ENCODE peak calls at places on chromosomes 12 and 14, in nine cellular contexts. H is AG04450; F is mesendoderm; R is psoas muscle; M is CD8-positive, alpha-beta memory T cell; G is testis; I is stomach; Q is HAP-1; D is bronchial epithelial cell. K is an unnamed sample. For H3K27me3, the result is how much of the 10 kb centered on the place peaks cover.

GRCh38 chr14:64682173-64682710 is 22.0 kb upstream of the PLEKHG3 start:
- DNase-seq in H (no peak), F (peak), R (peak), M (no peak), G (peak), I (peak), Q (no peak), D (peak), K (peak)

GRCh38 chr12:31037921-31038320 is 35.7 kb upstream of the DDX11 start:
- DNase-seq in H (no peak), F (no peak), R (no peak), M (no peak), G (no peak), I (no peak), Q (no peak), D (peak), K (no peak)

GRCh38 chr14:58430156-58430555 is 2.6 kb downstream of the KIAA0586 start:
- DNase-seq in H (no peak), F (no peak), R (no peak), M (no peak), G (no peak), I (no peak), Q (no peak), D (peak), K (no peak)

GRCh38 chr12:117439531-117440001 is 78.1 kb upstream of the NOS1 start:
- DNase-seq in H (no peak), F (no peak), R (peak), M (no peak), G (no peak), I (no peak), Q (no peak), D (no peak), K (no peak)

GRCh38 chr14:21796912-21797311 is 123.3 kb upstream of the OR4E1 start:
- DNase-seq in H (no peak), F (peak), R (no peak), M (no peak), G (no peak), I (no peak), Q (no peak), D (no peak), K (no peak)

GRCh38 chr14:99616832-99617488 is 13.0 kb upstream of the CCDC85C start:
- DNase-seq in H (no peak), F (no peak), R (no peak), M (no peak), G (no peak), I (no peak), Q (no peak), D (no peak), K (no peak)

GRCh38 chr12:108335349-108336119 is 3.6 kb downstream of the CMKLR1 start:
- DNase-seq in H (no peak), F (no peak), R (no peak), M (no peak), G (no peak), I (no peak), Q (no peak), D (no peak), K (no peak)

GRCh38 chr12:72612171-72612570 is 340.0 kb downstream of the TRHDE start:
- DNase-seq in H (no peak), F (peak), R (no peak), M (no peak), G (no peak), I (no peak), Q (no peak), D (no peak), K (no peak)

GRCh38 chr12:42961395-42961794 is 371.8 kb upstream of the PRICKLE1 start:
- DNase-seq in H (peak), F (peak), R (no peak), M (no peak), G (no peak), I (no peak), Q (no peak), D (peak), K (no peak)

GRCh38 chr14:51596473-51596870 is 55.2 kb upstream of the FRMD6 start:
- DNase-seq in H (no peak), F (no peak), R (no peak), M (no peak), G (no peak), I (no peak), Q (no peak), D (no peak), K (no peak)

GRCh38 chr12:16573652-16574077 is 32.3 kb downstream of the LMO3 start:
- DNase-seq in H (no peak), F (peak), R (peak), M (no peak), G (no peak), I (no peak), Q (no peak), D (peak), K (no peak)

GRCh38 chr12:89862511-89863331 is 154.1 kb upstream of the ATP2B1 start:
- DNase-seq in H (no peak), F (no peak), R (no peak), M (peak), G (peak), I (no peak), Q (no peak), D (no peak), K (peak)

GRCh38 chr12:120159509-120160237 is 34.8 kb downstream of the GCN1 start:
- DNase-seq in H (no peak), F (no peak), R (no peak), M (no peak), G (peak), I (no peak), Q (no peak), D (no peak), K (no peak)

GRCh38 chr14:26896447-26896846 is 298.6 kb upstream of the NOVA1 start:
- DNase-seq in H (no peak), F (no peak), R (no peak), M (no peak), G (no peak), I (no peak), Q (no peak), D (no peak), K (no peak)

GRCh38 chr12:66191547-66192126 is 2.6 kb downstream of the IRAK3 start:
- DNase-seq in H (no peak), F (no peak), R (no peak), M (no peak), G (no peak), I (no peak), Q (no peak), D (peak), K (no peak)
- H3K27me3 ChIP-seq in H (under half), F (under half), R (under half), M (under half), G (under half), I (under half), Q (under half), D (under half), K (under half)

GRCh38 chr12:5428332-5429221 is 3.3 kb upstream of the NTF3 start:
- DNase-seq in H (no peak), F (peak), R (no peak), M (no peak), G (no peak), I (no peak), Q (no peak), D (no peak), K (no peak)
- H3K27me3 ChIP-seq in H (under half), F (under half), R (under half), M (under half), G (under half), I (under half), Q (under half), D (under half), K (under half)

GRCh38 chr12:111037047-111037446 is 116.7 kb upstream of the MYL2 start:
- DNase-seq in H (no peak), F (no peak), R (no peak), M (no peak), G (no peak), I (no peak), Q (no peak), D (no peak), K (no peak)

GRCh38 chr12:111038075-111038474 is 117.7 kb upstream of the MYL2 start:
- DNase-seq in H (no peak), F (no peak), R (no peak), M (no peak), G (no peak), I (no peak), Q (no peak), D (no peak), K (no peak)

GRCh38 chr12:111041091-111041490 is 120.7 kb upstream of the MYL2 start:
- DNase-seq in H (no peak), F (no peak), R (no peak), M (no peak), G (no peak), I (no peak), Q (no peak), D (no peak), K (no peak)

GRCh38 chr12:111040690-111041089 is 120.3 kb upstream of the MYL2 start:
- DNase-seq in H (no peak), F (no peak), R (no peak), M (no peak), G (no peak), I (no peak), Q (no peak), D (no peak), K (no peak)

GRCh38 chr12:111038941-111039340 is 118.6 kb upstream of the MYL2 start:
- DNase-seq in H (no peak), F (no peak), R (no peak), M (no peak), G (no peak), I (no peak), Q (no peak), D (no peak), K (no peak)
- H3K27me3 ChIP-seq in H (under half), F (under half), R (under half), M (under half), G (under half), I (half or more), Q (under half), D (under half), K (under half)

DNA sequence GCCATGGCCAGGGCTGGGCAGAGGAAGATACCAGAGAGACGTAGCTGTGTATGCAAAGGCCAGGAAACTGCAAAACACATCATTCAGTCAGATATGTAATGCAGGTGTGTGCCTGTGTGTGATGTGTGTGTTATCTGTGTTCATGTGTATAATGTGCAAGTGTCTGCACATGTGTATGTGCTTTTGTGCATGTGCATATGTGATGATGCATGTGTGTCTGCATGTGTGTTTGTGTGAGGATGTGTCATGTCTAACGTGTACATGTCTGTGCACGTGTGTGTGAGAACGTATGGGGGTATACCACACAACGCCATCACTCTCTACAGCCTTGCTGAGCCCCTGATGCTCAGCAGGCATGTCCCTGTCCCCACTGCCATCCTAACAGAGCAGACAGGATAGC is 9.7 kb downstream of the DIO3 start:
- DNase-seq in H (no peak), F (no peak), R (no peak), M (no peak), G (no peak), I (no peak), Q (no peak), D (no peak), K (no peak)
- H3K27me3 ChIP-seq in H (under half), F (under half), R (under half), M (under half), G (under half), I (under half), Q (under half), D (under half), K (under half)